ENCODE peak calls at places on chromosomes 5 and 9, in eight cellular contexts. F, G, S, U, T, L, Y and R are unnamed samples.

GRCh38 chr5:78056901-78057514 is 237.5 kb downstream of the AP3B1 start:
- DNase-seq in F (no peak), G (no peak), S (no peak), U (no peak), T (no peak), L (no peak), Y (no peak), R (no peak)

GRCh38 chr9:98730914-98731313 is 22.2 kb upstream of the GABBR2 start:
- DNase-seq in F (no peak), G (no peak), S (no peak), U (no peak), T (no peak), L (no peak), Y (no peak), R (no peak)

GRCh38 chr5:56711191-56711590 is 104.2 kb upstream of the MAP3K1 start:
- DNase-seq in F (no peak), G (no peak), S (no peak), U (no peak), T (peak), L (no peak), Y (no peak), R (no peak)

GRCh38 chr9:122095010-122095767 is 2.1 kb upstream of the TTLL11 start:
- DNase-seq in F (no peak), G (peak), S (no peak), U (peak), T (peak), L (peak), Y (no peak), R (peak)

GRCh38 chr9:92729735-92730155 is 34.9 kb downstream of the BICD2 start:
- DNase-seq in F (no peak), G (no peak), S (no peak), U (no peak), T (no peak), L (no peak), Y (peak), R (no peak)

GRCh38 chr5:130875673-130876072 is 289.4 kb downstream of the HINT1 start:
- DNase-seq in F (no peak), G (no peak), S (no peak), U (no peak), T (no peak), L (no peak), Y (no peak), R (no peak)

GRCh38 chr9:121946465-121946864 is 146.6 kb downstream of the TTLL11 start:
- DNase-seq in F (no peak), G (no peak), S (no peak), U (no peak), T (no peak), L (no peak), Y (no peak), R (no peak)

GRCh38 chr9:124215956-124216355 is 41.8 kb upstream of the NEK6 start:
- DNase-seq in F (no peak), G (no peak), S (no peak), U (no peak), T (no peak), L (no peak), Y (peak), R (no peak)

GRCh38 chr9:93025736-93026135 is 32.8 kb upstream of the SUSD3 start:
- DNase-seq in F (no peak), G (no peak), S (no peak), U (no peak), T (no peak), L (no peak), Y (no peak), R (no peak)

GRCh38 chr9:126985870-126986498 is 71.4 kb downstream of the RALGPS1 start:
- DNase-seq in F (peak), G (peak), S (peak), U (peak), T (peak), L (peak), Y (no peak), R (peak)

GRCh38 chr9:29778281-29778849 is 2205.1 kb upstream of the C9orf72 start:
- DNase-seq in F (no peak), G (no peak), S (no peak), U (no peak), T (no peak), L (no peak), Y (no peak), R (no peak)

GRCh38 chr9:122056484-122056883 is 36.6 kb downstream of the TTLL11 start:
- DNase-seq in F (no peak), G (no peak), S (no peak), U (no peak), T (no peak), L (no peak), Y (no peak), R (peak)

GRCh38 chr9:21027295-21027694 is 4.1 kb downstream of the HACD4 start:
- DNase-seq in F (no peak), G (no peak), S (no peak), U (no peak), T (peak), L (no peak), Y (no peak), R (no peak)

GRCh38 chr9:6959275-6960000 is 201.7 kb downstream of the KDM4C start:
- DNase-seq in F (no peak), G (no peak), S (no peak), U (no peak), T (no peak), L (no peak), Y (no peak), R (no peak)

GRCh38 chr9:135960328-135961276 is 571 bp downstream of the UBAC1 start:
- DNase-seq in F (peak), G (peak), S (no peak), U (no peak), T (no peak), L (peak), Y (no peak), R (peak)
- TF ChIP-seq POLR2A in F (no peak), G (no peak), S (no peak), U (peak), T (no peak), L (peak), Y (no peak), R (peak)

DNA sequence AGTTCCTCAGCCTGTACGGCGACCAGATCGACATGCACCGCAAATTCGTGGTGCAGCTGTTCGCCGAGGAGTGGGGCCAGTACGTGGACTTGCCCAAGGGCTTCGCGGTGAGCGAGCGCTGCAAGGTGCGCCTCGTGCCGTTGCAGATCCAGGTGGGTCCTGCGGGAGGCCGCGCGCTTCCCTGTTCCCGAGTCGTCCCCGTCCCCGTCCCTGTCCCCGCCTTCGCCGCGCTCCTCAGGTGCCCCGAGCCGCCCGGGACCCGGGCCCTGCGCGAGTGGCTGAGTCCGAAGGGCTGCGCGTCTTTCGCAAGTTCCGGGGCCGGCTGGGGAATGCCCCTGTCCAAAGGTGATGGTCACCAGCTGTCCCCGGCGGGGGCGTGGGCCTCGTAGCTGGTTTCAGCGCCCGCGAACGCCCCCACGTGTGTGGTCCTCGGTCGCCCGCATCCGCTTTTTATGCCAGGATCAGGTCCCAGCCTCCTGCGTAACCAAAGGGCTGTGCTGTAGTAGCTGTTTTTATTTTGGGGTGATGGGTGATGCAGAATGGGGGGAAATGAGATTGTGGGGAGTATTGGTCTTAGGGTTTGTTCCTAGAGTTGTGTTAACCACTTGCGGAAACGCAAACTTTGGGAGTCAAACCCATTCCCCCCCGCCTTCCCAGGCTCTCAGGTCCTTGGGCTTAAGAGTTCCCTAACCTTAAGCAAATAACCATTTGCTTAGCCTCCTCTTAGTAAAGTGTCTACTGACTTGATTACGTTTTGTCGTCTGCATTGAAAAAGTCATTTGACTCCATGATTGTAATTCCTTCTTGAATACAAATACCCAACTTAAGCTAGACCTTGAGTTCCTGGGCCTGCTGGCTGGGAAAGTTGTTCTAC is 612 bp downstream of the ISOC1 start:
- DNase-seq in F (peak), G (peak), S (peak), U (peak), T (peak), L (peak), Y (peak), R (peak)
- TF ChIP-seq POLR2A in F (no peak), G (peak), S (no peak), U (no peak), T (no peak), L (peak), Y (no peak), R (no peak)

GRCh38 chr5:139638736-139639618 is 9.2 kb upstream of the CXXC5 start:
- DNase-seq in F (no peak), G (no peak), S (no peak), U (no peak), T (no peak), L (peak), Y (no peak), R (no peak)

GRCh38 chr5:139636207-139636792 is 11.8 kb upstream of the CXXC5 start:
- DNase-seq in F (no peak), G (peak), S (no peak), U (no peak), T (no peak), L (peak), Y (no peak), R (no peak)

GRCh38 chr5:139638090-139638735 is 9.9 kb upstream of the CXXC5 start:
- DNase-seq in F (peak), G (peak), S (no peak), U (no peak), T (peak), L (peak), Y (no peak), R (peak)

GRCh38 chr5:139636975-139637408 is 11.2 kb upstream of the CXXC5 start:
- DNase-seq in F (no peak), G (no peak), S (no peak), U (no peak), T (peak), L (no peak), Y (no peak), R (no peak)

GRCh38 chr5:139637438-139638089 is 10.6 kb upstream of the CXXC5 start:
- DNase-seq in F (peak), G (peak), S (peak), U (no peak), T (peak), L (peak), Y (peak), R (peak)
- TF ChIP-seq POLR2A in F (peak), G (no peak), S (no peak), U (no peak), T (no peak), L (no peak), Y (no peak), R (peak)

GRCh38 chr9:129835128-129835859 is at the start of the genes C9orf78 and USP20:
- DNase-seq in F (peak), G (peak), S (peak), U (peak), T (peak), L (peak), Y (peak), R (peak)
- TF ChIP-seq POLR2A in F (peak), G (peak), S (peak), U (peak), T (peak), L (peak), Y (peak), R (peak)

DNA sequence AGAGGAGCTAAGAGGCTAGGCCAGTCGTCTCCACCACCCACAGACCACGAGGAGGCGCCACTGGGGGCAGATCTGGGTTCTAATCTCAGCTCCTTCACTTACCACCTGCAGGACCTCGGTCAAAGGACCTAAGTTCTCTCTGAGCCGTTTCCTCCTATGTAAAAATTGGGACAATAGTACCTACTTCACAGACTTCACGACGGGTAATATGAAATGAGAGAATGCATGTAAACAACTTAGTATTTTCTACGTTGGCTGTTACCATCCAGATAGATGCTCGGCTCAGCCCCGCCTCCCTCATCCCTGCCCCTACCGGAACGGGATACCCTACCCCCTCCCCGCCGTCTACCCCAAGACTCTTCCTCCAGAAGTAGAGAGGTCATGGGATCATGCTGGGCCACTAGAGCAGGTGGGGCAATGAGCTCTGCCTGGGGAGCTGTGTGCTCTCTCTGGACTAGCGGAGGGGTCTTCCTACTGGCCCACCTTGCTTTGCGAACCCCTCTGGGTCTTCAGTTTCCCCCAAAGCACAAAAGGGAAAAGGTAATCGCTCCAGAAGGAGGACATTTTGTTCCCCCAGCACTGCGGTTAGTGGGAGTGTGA is 541 bp downstream of the GNPDA1 start:
- DNase-seq in F (peak), G (peak), S (peak), U (peak), T (no peak), L (peak), Y (no peak), R (no peak)
- TF ChIP-seq POLR2A in F (no peak), G (no peak), S (no peak), U (no peak), T (no peak), L (no peak), Y (no peak), R (no peak)

GRCh38 chr5:140633081-140633471 is at the start of gene CD14:
- DNase-seq in F (no peak), G (peak), S (no peak), U (peak), T (no peak), L (peak), Y (peak), R (no peak)

GRCh38 chr5:140634103-140634502 is 1.1 kb upstream of the CD14 start:
- DNase-seq in F (no peak), G (no peak), S (no peak), U (no peak), T (no peak), L (no peak), Y (no peak), R (no peak)

GRCh38 chr5:140631831-140632365 is 1.1 kb downstream of the CD14 start:
- DNase-seq in F (no peak), G (peak), S (no peak), U (no peak), T (no peak), L (peak), Y (no peak), R (no peak)

GRCh38 chr5:140631063-140631462 is 1.9 kb downstream of the CD14 start:
- DNase-seq in F (no peak), G (peak), S (no peak), U (no peak), T (no peak), L (no peak), Y (no peak), R (no peak)

GRCh38 chr5:140632366-140633080 is 452 bp downstream of the CD14 start:
- DNase-seq in F (peak), G (peak), S (peak), U (no peak), T (peak), L (peak), Y (no peak), R (no peak)
- TF ChIP-seq POLR2A in F (peak), G (peak), S (no peak), U (no peak), T (no peak), L (no peak), Y (no peak), R (no peak)

DNA sequence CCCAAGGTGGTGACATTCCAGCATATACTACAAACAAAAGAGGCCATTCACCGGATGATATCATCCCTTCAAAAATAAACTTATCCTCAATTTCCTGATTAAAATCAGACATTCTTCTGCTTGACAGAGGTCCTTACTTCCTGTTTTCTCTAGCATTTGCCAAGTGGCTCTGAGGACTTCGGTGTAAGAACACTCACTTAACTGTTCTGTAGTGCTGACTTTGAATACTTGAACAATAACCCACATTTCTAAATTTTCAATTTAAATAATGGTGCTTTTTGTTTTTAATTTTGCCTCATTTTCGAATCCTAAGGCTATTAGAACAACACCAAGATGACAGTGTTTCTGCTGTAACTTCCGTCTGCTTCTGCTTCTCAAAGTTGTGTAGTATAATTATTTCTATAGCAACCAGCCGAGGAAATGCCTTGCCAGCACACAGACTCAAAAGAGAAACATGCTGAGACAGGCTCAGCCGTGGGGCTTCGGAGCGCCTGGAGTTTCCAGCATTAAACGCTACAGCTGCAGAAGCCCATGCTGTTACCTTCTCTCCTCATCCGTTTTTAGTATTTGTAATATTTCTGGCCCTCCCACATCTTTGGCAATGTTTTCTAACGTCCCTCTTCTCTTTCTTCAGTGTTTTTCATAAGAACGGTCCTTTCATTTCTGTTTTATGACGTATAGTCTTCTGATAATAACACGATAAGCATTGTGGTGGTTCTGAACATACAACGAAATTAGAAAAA is 19.5 kb upstream of the ANXA1 start:
- DNase-seq in F (peak), G (peak), S (peak), U (peak), T (peak), L (peak), Y (peak), R (peak)
- TF ChIP-seq POLR2A in F (peak), G (peak), S (peak), U (no peak), T (peak), L (peak), Y (peak), R (peak)

GRCh38 chr9:107749787-107750444 is 260.3 kb upstream of the KLF4 start:
- DNase-seq in F (peak), G (peak), S (peak), U (peak), T (peak), L (peak), Y (peak), R (peak)
- TF ChIP-seq POLR2A in F (no peak), G (no peak), S (no peak), U (no peak), T (no peak), L (no peak), Y (no peak), R (no peak)